ENCODE peak calls at places on chromosomes 1 and 21, in four cellular contexts. One of them, this sample, is unnamed.
A peak's percentile ranks its signal among the peaks of the same experiment; 100 is the strongest.

GRCh38 chr1:23629728-23630290 is 61.8 kb upstream of the RPL11 start:
- DNase-seq in fibroblast of the aortic adventitia: no peak
- DNase-seq in Peyer's patch: no peak
- DNase-seq in IMR-90: no peak
- DNase-seq in this sample: no peak

GRCh38 chr1:206693029-206693428 is 8.3 kb downstream of the MAPKAPK2 start:
- DNase-seq in fibroblast of the aortic adventitia: peak; percentile 75
- DNase-seq in Peyer's patch: no peak
- DNase-seq in IMR-90: peak; percentile 85
- DNase-seq in this sample: peak; percentile 74

GRCh38 chr21:44013380-44014088 is 1.4 kb downstream of the TRAPPC10 start:
- DNase-seq in fibroblast of the aortic adventitia: peak; percentile 14
- DNase-seq in Peyer's patch: peak; percentile 49
- DNase-seq in IMR-90: peak; percentile 4
- DNase-seq in this sample: no peak

GRCh38 chr1:229221106-229222019 is 49.5 kb upstream of the RAB4A start:
- DNase-seq in fibroblast of the aortic adventitia: peak; percentile 63
- DNase-seq in Peyer's patch: no peak
- DNase-seq in IMR-90: peak; percentile 36
- DNase-seq in this sample: peak; percentile 78

GRCh38 chr1:160522622-160523345 is at the start of gene SLAMF6:
- DNase-seq in fibroblast of the aortic adventitia: no peak
- DNase-seq in Peyer's patch: peak; percentile 56
- DNase-seq in IMR-90: no peak
- DNase-seq in this sample: no peak

GRCh38 chr1:226475112-226475511 is 67.2 kb upstream of the PARP1 start:
- DNase-seq in fibroblast of the aortic adventitia: no peak
- DNase-seq in Peyer's patch: no peak
- DNase-seq in IMR-90: no peak
- DNase-seq in this sample: no peak

GRCh38 chr1:152167835-152168534 is 9.0 kb upstream of the RPTN start:
- DNase-seq in fibroblast of the aortic adventitia: peak; percentile 74
- DNase-seq in Peyer's patch: no peak
- DNase-seq in IMR-90: peak; percentile 8
- DNase-seq in this sample: peak; percentile 59

GRCh38 chr1:5273280-5274003 is 619.0 kb downstream of the AJAP1 start:
- DNase-seq in fibroblast of the aortic adventitia: no peak
- DNase-seq in Peyer's patch: no peak
- DNase-seq in IMR-90: no peak
- DNase-seq in this sample: no peak

GRCh38 chr1:31004231-31004621 is 61.3 kb downstream of the PUM1 start:
- DNase-seq in fibroblast of the aortic adventitia: no peak
- DNase-seq in Peyer's patch: no peak
- DNase-seq in IMR-90: no peak
- DNase-seq in this sample: no peak

GRCh38 chr1:156124557-156125483 is 10.3 kb downstream of the LMNA start:
- DNase-seq in fibroblast of the aortic adventitia: peak; percentile 58
- DNase-seq in Peyer's patch: no peak
- DNase-seq in IMR-90: no peak
- DNase-seq in this sample: no peak
- H3K4me3 ChIP-seq in fibroblast of the aortic adventitia: peak overlapping the region; percentile 17
- H3K4me3 ChIP-seq in Peyer's patch: no peak overlapping the region
- H3K4me3 ChIP-seq in IMR-90: no peak overlapping the region
- H3K4me3 ChIP-seq in this sample: no peak overlapping the region

GRCh38 chr1:227914801-227915563 is 32.8 kb downstream of the WNT9A start:
- DNase-seq in fibroblast of the aortic adventitia: no peak
- DNase-seq in Peyer's patch: no peak
- DNase-seq in IMR-90: no peak
- DNase-seq in this sample: no peak
- TF ChIP-seq CTCF in fibroblast of the aortic adventitia: no peak
- TF ChIP-seq CTCF in Peyer's patch: no peak
- TF ChIP-seq CTCF in IMR-90: no peak
- TF ChIP-seq CTCF in this sample: no peak

GRCh38 chr21:42118901-42119300 is 47.8 kb downstream of the UMODL1 start:
- DNase-seq in fibroblast of the aortic adventitia: no peak
- DNase-seq in Peyer's patch: no peak
- DNase-seq in IMR-90: peak; percentile 48
- DNase-seq in this sample: no peak

GRCh38 chr21:42120904-42121535 is 49.9 kb downstream of the UMODL1 start:
- DNase-seq in fibroblast of the aortic adventitia: no peak
- DNase-seq in Peyer's patch: no peak
- DNase-seq in IMR-90: no peak
- DNase-seq in this sample: no peak

GRCh38 chr21:42121792-42122191 is 50.7 kb downstream of the UMODL1 start:
- DNase-seq in fibroblast of the aortic adventitia: no peak
- DNase-seq in Peyer's patch: no peak
- DNase-seq in IMR-90: no peak
- DNase-seq in this sample: no peak

GRCh38 chr21:42118121-42118795 is 47.1 kb downstream of the UMODL1 start:
- DNase-seq in fibroblast of the aortic adventitia: no peak
- DNase-seq in Peyer's patch: no peak
- DNase-seq in IMR-90: no peak
- DNase-seq in this sample: no peak

GRCh38 chr21:42120056-42120903 is 49.2 kb downstream of the UMODL1 start:
- DNase-seq in fibroblast of the aortic adventitia: no peak
- DNase-seq in Peyer's patch: peak; percentile 51
- DNase-seq in IMR-90: no peak
- DNase-seq in this sample: no peak
- H3K4me3 ChIP-seq in fibroblast of the aortic adventitia: no peak overlapping the region
- H3K4me3 ChIP-seq in Peyer's patch: no peak overlapping the region
- H3K4me3 ChIP-seq in IMR-90: no peak overlapping the region
- H3K4me3 ChIP-seq in this sample: no peak overlapping the region

DNA sequence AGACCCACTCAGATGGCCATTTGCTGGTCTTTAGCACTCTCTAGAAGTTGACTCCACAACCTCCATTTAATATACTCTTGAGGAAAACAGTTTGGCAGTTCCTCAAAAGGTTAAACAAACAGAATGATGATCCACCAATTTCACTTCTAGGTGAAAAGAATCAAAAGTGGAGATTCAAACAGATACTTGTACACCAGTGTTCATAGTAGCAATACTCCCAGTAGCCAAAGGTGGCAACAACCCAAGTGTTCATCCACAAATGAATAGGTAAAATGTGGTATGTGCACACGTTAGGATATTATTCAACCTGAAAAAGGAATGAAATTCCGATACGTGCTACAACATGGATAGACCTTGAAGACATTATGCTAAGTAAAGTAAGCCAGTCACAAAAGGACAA is 6.3 kb downstream of the PRCC start:
- DNase-seq in fibroblast of the aortic adventitia: no peak
- DNase-seq in Peyer's patch: no peak
- DNase-seq in IMR-90: no peak
- DNase-seq in this sample: no peak
- TF ChIP-seq CTCF in fibroblast of the aortic adventitia: peak; percentile 9
- TF ChIP-seq CTCF in Peyer's patch: peak; percentile 24
- TF ChIP-seq CTCF in IMR-90: no peak
- TF ChIP-seq CTCF in this sample: peak; percentile 13

DNA sequence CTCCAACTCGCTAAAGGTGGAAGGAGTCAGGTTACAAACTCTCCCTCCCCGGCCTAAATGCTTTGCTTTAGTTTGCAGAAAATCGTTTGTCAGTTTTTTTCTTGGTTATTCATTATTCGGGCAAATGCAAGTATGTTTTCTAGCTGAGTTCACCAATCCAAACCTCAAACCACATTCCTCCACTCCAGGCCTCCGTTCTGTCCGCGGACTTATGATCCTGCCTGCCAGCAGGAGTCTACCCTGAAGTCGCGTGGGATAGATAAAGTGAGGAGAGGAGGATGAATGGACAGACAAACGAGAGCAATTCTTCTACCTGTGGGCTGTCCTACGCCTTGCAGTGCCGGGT is 1.3 kb downstream of the ADAMTS1 start:
- DNase-seq in fibroblast of the aortic adventitia: peak; percentile 42
- DNase-seq in Peyer's patch: no peak
- DNase-seq in IMR-90: peak; percentile 55
- DNase-seq in this sample: peak; percentile 72
- H3K4me3 ChIP-seq in fibroblast of the aortic adventitia: peak overlapping the region; percentile 99
- H3K4me3 ChIP-seq in Peyer's patch: peak overlapping the region; percentile 66
- H3K4me3 ChIP-seq in IMR-90: peak overlapping the region; percentile 97
- H3K4me3 ChIP-seq in this sample: peak overlapping the region; percentile 84

DNA sequence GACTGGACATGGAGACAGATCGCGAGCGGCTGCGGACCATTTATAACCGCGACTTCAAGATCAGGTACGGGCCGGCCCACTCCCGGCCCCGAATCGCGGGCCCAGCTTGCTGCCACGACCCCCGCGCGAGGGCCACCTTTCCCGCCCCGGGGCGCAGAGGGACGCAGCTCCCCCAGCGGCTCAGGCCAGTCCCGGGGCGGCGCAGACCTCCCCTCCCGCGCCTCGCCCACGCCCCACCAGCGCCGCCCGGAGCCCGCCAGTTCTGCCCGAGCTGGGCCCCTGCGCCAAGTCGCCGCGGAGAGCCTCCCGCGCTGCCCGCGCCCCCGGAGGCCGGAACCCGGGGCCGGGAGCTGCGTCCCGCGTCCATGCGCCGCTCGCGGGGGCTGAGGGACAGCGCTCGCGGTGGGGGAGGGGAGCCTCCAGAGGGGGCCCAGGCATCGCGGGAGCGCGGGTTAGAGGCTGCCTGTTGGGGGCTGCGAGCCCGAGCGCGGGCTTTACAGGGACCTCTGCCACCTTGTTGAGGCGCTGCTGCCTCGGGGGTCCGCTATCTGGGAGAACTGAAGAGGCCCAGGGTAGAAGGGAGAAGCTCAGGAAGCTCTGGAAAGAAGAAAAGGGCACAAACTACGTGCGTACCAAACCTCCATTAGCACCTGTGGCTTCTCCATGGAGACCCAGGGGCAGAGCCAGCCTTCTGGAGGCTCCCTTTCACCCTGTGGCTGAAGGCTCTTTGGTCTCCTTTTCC is 698 bp downstream of the MOV10 start:
- DNase-seq in fibroblast of the aortic adventitia: no peak
- DNase-seq in Peyer's patch: peak; percentile 35
- DNase-seq in IMR-90: peak; percentile 6
- DNase-seq in this sample: peak; percentile 22
- TF ChIP-seq CTCF in fibroblast of the aortic adventitia: no peak
- TF ChIP-seq CTCF in Peyer's patch: peak; percentile 28
- TF ChIP-seq CTCF in IMR-90: peak; percentile 12
- TF ChIP-seq CTCF in this sample: no peak

DNA sequence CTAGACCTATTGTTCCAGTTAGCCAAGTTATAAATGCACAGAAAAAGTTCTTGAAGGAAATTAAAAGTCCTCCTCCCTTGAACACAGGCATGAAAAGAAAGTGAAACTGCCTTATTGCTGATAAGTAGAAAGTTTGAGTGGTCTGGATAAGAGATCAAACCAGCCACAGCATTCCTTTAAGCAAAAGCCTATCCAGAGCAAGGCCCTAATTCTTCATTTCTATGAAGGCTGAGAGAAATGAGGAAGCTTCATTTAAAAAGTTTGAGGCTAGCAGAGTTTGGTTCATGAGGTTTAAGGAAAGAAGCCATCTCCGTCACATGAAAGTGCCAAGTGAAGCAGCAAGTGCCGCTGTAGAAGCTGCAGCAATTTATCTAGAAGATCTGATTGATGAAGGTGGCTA is 2.7 kb upstream of the SSX2IP start:
- DNase-seq in fibroblast of the aortic adventitia: peak; percentile 49
- DNase-seq in Peyer's patch: no peak
- DNase-seq in IMR-90: no peak
- DNase-seq in this sample: no peak
- H3K4me3 ChIP-seq in fibroblast of the aortic adventitia: no peak overlapping the region
- H3K4me3 ChIP-seq in Peyer's patch: peak overlapping the region; percentile 14
- H3K4me3 ChIP-seq in IMR-90: no peak overlapping the region
- H3K4me3 ChIP-seq in this sample: no peak overlapping the region

DNA sequence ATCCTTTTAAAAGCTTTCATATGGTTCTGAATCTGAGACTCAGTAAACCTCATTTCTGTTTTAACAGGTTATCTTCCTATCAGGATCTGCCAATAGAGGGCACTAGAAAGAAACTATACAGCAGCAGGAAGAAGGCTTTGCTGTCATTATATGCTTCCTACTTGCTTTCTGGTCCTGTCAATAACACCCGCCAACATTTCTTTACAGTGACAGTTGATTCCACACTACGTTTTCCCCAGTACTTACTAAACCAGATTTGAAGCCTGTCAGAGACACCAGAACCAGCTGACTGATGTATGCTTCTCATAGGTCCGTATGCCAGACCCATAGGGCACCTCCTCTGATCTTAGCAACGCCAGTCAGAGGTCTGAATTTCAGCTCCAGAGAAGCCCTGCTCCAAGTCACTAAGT is 341.0 kb upstream of the NEGR1 start:
- DNase-seq in fibroblast of the aortic adventitia: peak; percentile 60
- DNase-seq in Peyer's patch: no peak
- DNase-seq in IMR-90: peak; percentile 31
- DNase-seq in this sample: peak; percentile 62
- TF ChIP-seq CTCF in fibroblast of the aortic adventitia: peak; percentile 72
- TF ChIP-seq CTCF in Peyer's patch: peak; percentile 49
- TF ChIP-seq CTCF in IMR-90: peak; percentile 50
- TF ChIP-seq CTCF in this sample: peak; percentile 75